ENCODE peak calls at places on chromosome 14, in seven cellular contexts. One of them, this sample, is unnamed. For H3K4me1, the result is how much of the 10 kb centered on the place peaks cover.

GRCh38 chr14:104794099-104794498 is 1.4 kb downstream of the AKT1 start:
- DNase-seq in lung: peak
- DNase-seq in uterus: no peak
- DNase-seq in gastrocnemius medialis: no peak
- DNase-seq in body of pancreas: peak
- DNase-seq in CD8-positive, alpha-beta T cell: no peak
- DNase-seq in PC-3: peak
- DNase-seq in this sample: peak

GRCh38 chr14:89304972-89305703 is 111.9 kb downstream of the FOXN3 start:
- DNase-seq in PC-3: peak
- DNase-seq in CD8-positive, alpha-beta T cell: no peak
- DNase-seq in lung: no peak
- DNase-seq in gastrocnemius medialis: no peak
- DNase-seq in body of pancreas: no peak
- DNase-seq in uterus: peak
- DNase-seq in this sample: no peak

GRCh38 chr14:79436325-79436724 is 775.0 kb downstream of the DIO2 start:
- DNase-seq in PC-3: no peak
- DNase-seq in gastrocnemius medialis: no peak
- DNase-seq in uterus: no peak
- DNase-seq in body of pancreas: no peak
- DNase-seq in CD8-positive, alpha-beta T cell: no peak
- DNase-seq in lung: no peak
- DNase-seq in this sample: no peak

GRCh38 chr14:74301594-74302159 is 1.1 kb downstream of the ABCD4 start:
- DNase-seq in lung: no peak
- DNase-seq in uterus: no peak
- DNase-seq in gastrocnemius medialis: no peak
- DNase-seq in CD8-positive, alpha-beta T cell: no peak
- DNase-seq in body of pancreas: no peak
- DNase-seq in PC-3: no peak
- DNase-seq in this sample: no peak

GRCh38 chr14:68089146-68089715 is 269.7 kb downstream of the RAD51B start:
- DNase-seq in CD8-positive, alpha-beta T cell: no peak
- DNase-seq in gastrocnemius medialis: no peak
- DNase-seq in body of pancreas: no peak
- DNase-seq in PC-3: no peak
- DNase-seq in uterus: peak
- DNase-seq in lung: no peak
- DNase-seq in this sample: no peak

GRCh38 chr14:105087963-105088811 is 23.0 kb upstream of the GPR132 start:
- DNase-seq in gastrocnemius medialis: no peak
- DNase-seq in body of pancreas: peak
- DNase-seq in uterus: peak
- DNase-seq in CD8-positive, alpha-beta T cell: no peak
- DNase-seq in PC-3: peak
- DNase-seq in lung: peak
- DNase-seq in this sample: peak

GRCh38 chr14:87052646-87053225 is 940.2 kb downstream of the GALC start:
- DNase-seq in CD8-positive, alpha-beta T cell: no peak
- DNase-seq in gastrocnemius medialis: no peak
- DNase-seq in body of pancreas: no peak
- DNase-seq in PC-3: no peak
- DNase-seq in lung: no peak
- DNase-seq in uterus: no peak
- DNase-seq in this sample: no peak

GRCh38 chr14:81509838-81510452 is 23.7 kb downstream of the SEL1L start:
- DNase-seq in CD8-positive, alpha-beta T cell: no peak
- DNase-seq in body of pancreas: no peak
- DNase-seq in lung: no peak
- DNase-seq in gastrocnemius medialis: no peak
- DNase-seq in uterus: no peak
- DNase-seq in PC-3: no peak
- DNase-seq in this sample: no peak

GRCh38 chr14:53384536-53384935 is 231.4 kb upstream of the DDHD1 start:
- DNase-seq in lung: no peak
- DNase-seq in gastrocnemius medialis: no peak
- DNase-seq in body of pancreas: no peak
- DNase-seq in CD8-positive, alpha-beta T cell: no peak
- DNase-seq in PC-3: no peak
- DNase-seq in uterus: no peak
- DNase-seq in this sample: no peak

GRCh38 chr14:53380508-53381225 is 227.5 kb upstream of the DDHD1 start:
- DNase-seq in body of pancreas: no peak
- DNase-seq in CD8-positive, alpha-beta T cell: no peak
- DNase-seq in lung: no peak
- DNase-seq in PC-3: peak
- DNase-seq in uterus: no peak
- DNase-seq in gastrocnemius medialis: no peak
- DNase-seq in this sample: no peak

GRCh38 chr14:53386359-53386758 is 233.2 kb upstream of the DDHD1 start:
- DNase-seq in gastrocnemius medialis: no peak
- DNase-seq in uterus: no peak
- DNase-seq in CD8-positive, alpha-beta T cell: no peak
- DNase-seq in PC-3: no peak
- DNase-seq in body of pancreas: no peak
- DNase-seq in lung: no peak
- DNase-seq in this sample: no peak

GRCh38 chr14:53381879-53382278 is 228.8 kb upstream of the DDHD1 start:
- DNase-seq in body of pancreas: no peak
- DNase-seq in PC-3: no peak
- DNase-seq in lung: no peak
- DNase-seq in CD8-positive, alpha-beta T cell: no peak
- DNase-seq in uterus: no peak
- DNase-seq in gastrocnemius medialis: no peak
- DNase-seq in this sample: no peak

GRCh38 chr14:53384073-53384472 is 230.9 kb upstream of the DDHD1 start:
- DNase-seq in body of pancreas: no peak
- DNase-seq in uterus: no peak
- DNase-seq in gastrocnemius medialis: no peak
- DNase-seq in CD8-positive, alpha-beta T cell: no peak
- DNase-seq in PC-3: no peak
- DNase-seq in lung: no peak
- DNase-seq in this sample: no peak
- H3K4me1 ChIP-seq in body of pancreas: under half
- H3K4me1 ChIP-seq in uterus: under half
- H3K4me1 ChIP-seq in gastrocnemius medialis: under half
- H3K4me1 ChIP-seq in CD8-positive, alpha-beta T cell: under half
- H3K4me1 ChIP-seq in PC-3: under half
- H3K4me1 ChIP-seq in lung: under half
- H3K4me1 ChIP-seq in this sample: under half

GRCh38 chr14:100192250-100192671 is 32.8 kb upstream of the DEGS2 start:
- DNase-seq in lung: no peak
- DNase-seq in uterus: peak
- DNase-seq in gastrocnemius medialis: no peak
- DNase-seq in body of pancreas: peak
- DNase-seq in PC-3: no peak
- DNase-seq in CD8-positive, alpha-beta T cell: no peak
- DNase-seq in this sample: peak

GRCh38 chr14:100192672-100193416 is 33.4 kb upstream of the DEGS2 start:
- DNase-seq in body of pancreas: peak
- DNase-seq in uterus: peak
- DNase-seq in PC-3: peak
- DNase-seq in gastrocnemius medialis: peak
- DNase-seq in CD8-positive, alpha-beta T cell: peak
- DNase-seq in lung: peak
- DNase-seq in this sample: peak

GRCh38 chr14:100190126-100190525 is 30.7 kb upstream of the DEGS2 start:
- DNase-seq in uterus: no peak
- DNase-seq in CD8-positive, alpha-beta T cell: no peak
- DNase-seq in lung: no peak
- DNase-seq in body of pancreas: no peak
- DNase-seq in PC-3: peak
- DNase-seq in gastrocnemius medialis: no peak
- DNase-seq in this sample: no peak

GRCh38 chr14:100191584-100192249 is 32.3 kb upstream of the DEGS2 start:
- DNase-seq in body of pancreas: no peak
- DNase-seq in uterus: peak
- DNase-seq in lung: no peak
- DNase-seq in PC-3: no peak
- DNase-seq in CD8-positive, alpha-beta T cell: no peak
- DNase-seq in gastrocnemius medialis: no peak
- DNase-seq in this sample: no peak

DNA sequence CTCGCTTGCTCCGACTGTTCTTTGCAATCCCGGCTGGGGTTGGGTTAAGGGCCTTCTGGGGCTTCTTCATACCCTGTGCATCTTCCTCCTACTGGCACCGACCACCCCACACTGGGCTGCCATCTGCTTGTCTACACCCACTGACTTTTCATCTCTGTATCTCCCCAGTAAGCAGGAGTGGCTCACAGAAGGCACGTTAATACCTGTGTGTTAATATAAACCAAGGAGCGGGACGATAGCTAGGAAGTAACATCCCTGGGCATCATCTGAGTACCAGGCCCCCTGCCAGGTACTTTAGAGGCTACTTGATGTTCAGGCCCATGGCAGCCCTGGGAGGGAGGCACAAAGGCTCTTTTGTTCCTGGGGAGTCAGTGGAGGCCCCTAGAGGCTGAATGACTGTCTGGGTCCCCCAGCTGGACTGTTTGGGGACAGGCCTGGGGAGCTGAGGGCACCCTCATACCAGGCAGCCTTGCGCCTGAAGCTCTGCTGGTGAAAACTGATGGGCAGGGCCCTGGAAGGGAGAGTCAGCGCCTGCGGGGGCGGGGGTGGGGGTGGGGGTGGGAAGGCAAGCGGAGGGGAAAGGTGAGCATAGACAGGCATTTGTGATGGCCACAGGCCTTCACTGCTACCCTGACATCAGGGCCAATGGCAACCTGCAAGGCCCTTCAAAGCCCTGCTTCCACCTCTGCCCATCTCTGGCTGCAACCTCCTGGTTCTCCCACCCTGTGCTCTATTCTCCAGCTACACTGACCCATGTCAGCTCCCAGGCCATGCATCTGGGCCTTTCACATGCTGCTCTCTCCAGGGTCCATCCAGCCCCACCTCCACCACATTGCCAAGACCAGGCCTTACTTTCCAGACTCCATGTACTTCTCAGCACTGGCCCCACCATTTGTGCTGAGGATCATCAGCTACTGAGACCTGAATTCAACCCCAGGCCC is 34.2 kb upstream of the DEGS2 start:
- DNase-seq in PC-3: no peak
- DNase-seq in body of pancreas: peak
- DNase-seq in gastrocnemius medialis: no peak
- DNase-seq in uterus: peak
- DNase-seq in CD8-positive, alpha-beta T cell: no peak
- DNase-seq in lung: no peak
- DNase-seq in this sample: peak
- H3K4me3 ChIP-seq in PC-3: peak
- H3K4me3 ChIP-seq in body of pancreas: no peak
- H3K4me3 ChIP-seq in gastrocnemius medialis: peak
- H3K4me3 ChIP-seq in uterus: peak
- H3K4me3 ChIP-seq in CD8-positive, alpha-beta T cell: peak
- H3K4me3 ChIP-seq in lung: peak
- H3K4me3 ChIP-seq in this sample: no peak

GRCh38 chr14:65025818-65026217 is 39.1 kb downstream of the FNTB start:
- DNase-seq in PC-3: no peak
- DNase-seq in gastrocnemius medialis: no peak
- DNase-seq in body of pancreas: no peak
- DNase-seq in uterus: no peak
- DNase-seq in CD8-positive, alpha-beta T cell: no peak
- DNase-seq in lung: no peak
- DNase-seq in this sample: no peak

GRCh38 chr14:65024957-65025356 is 38.3 kb downstream of the FNTB start:
- DNase-seq in lung: no peak
- DNase-seq in PC-3: no peak
- DNase-seq in CD8-positive, alpha-beta T cell: no peak
- DNase-seq in gastrocnemius medialis: peak
- DNase-seq in body of pancreas: no peak
- DNase-seq in uterus: no peak
- DNase-seq in this sample: no peak

GRCh38 chr14:65015391-65015790 is 28.7 kb downstream of the FNTB start:
- DNase-seq in gastrocnemius medialis: no peak
- DNase-seq in uterus: no peak
- DNase-seq in PC-3: no peak
- DNase-seq in body of pancreas: no peak
- DNase-seq in CD8-positive, alpha-beta T cell: no peak
- DNase-seq in lung: no peak
- DNase-seq in this sample: no peak

GRCh38 chr14:65016461-65016860 is 29.8 kb downstream of the FNTB start:
- DNase-seq in gastrocnemius medialis: no peak
- DNase-seq in uterus: no peak
- DNase-seq in body of pancreas: no peak
- DNase-seq in CD8-positive, alpha-beta T cell: no peak
- DNase-seq in PC-3: no peak
- DNase-seq in lung: no peak
- DNase-seq in this sample: no peak

DNA sequence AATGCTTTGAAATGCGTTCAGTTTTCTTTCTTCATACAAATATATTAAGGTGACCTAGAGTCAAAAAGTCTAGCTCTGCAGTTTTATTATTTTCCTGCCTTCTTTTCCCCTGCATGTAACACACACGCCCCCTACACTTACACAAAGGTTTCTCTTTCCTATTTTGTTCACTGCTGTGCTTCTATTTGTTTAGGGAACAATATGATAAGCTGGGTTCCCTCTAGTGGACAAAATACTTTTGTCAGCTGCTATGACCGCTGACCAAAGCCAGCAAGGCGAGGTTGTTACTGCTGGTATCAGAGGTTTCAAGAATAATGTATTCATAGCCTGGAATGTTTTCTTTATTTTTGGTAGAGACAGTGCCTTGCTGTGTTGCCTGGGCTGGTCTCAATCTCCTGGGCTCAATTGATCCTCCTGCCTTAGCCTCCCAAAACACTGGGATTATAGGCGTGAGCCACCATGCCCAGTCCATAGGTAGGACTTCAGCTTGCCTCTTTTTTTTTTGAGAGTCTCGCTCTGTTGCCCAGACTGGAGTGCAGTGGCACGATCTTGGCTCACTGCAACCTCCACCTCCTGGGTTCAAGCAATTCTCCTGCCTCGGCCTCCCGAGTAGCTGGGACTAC is 33.4 kb downstream of the FNTB start:
- DNase-seq in PC-3: peak
- DNase-seq in uterus: peak
- DNase-seq in gastrocnemius medialis: no peak
- DNase-seq in CD8-positive, alpha-beta T cell: no peak
- DNase-seq in body of pancreas: peak
- DNase-seq in lung: no peak
- DNase-seq in this sample: no peak
- TF ChIP-seq CTCF in PC-3: peak
- TF ChIP-seq CTCF in uterus: peak
- TF ChIP-seq CTCF in gastrocnemius medialis: peak
- TF ChIP-seq CTCF in CD8-positive, alpha-beta T cell: no peak
- TF ChIP-seq CTCF in body of pancreas: peak
- TF ChIP-seq CTCF in lung: peak
- TF ChIP-seq CTCF in this sample: peak

GRCh38 chr14:70931008-70931407 is 23.7 kb downstream of the PCNX1 start:
- DNase-seq in gastrocnemius medialis: no peak
- DNase-seq in lung: no peak
- DNase-seq in body of pancreas: no peak
- DNase-seq in PC-3: no peak
- DNase-seq in CD8-positive, alpha-beta T cell: no peak
- DNase-seq in uterus: no peak
- DNase-seq in this sample: no peak

GRCh38 chr14:70934502-70935134 is 27.4 kb downstream of the PCNX1 start:
- DNase-seq in lung: no peak
- DNase-seq in PC-3: no peak
- DNase-seq in gastrocnemius medialis: no peak
- DNase-seq in CD8-positive, alpha-beta T cell: no peak
- DNase-seq in uterus: no peak
- DNase-seq in body of pancreas: no peak
- DNase-seq in this sample: no peak

GRCh38 chr14:70935135-70935534 is 27.9 kb downstream of the PCNX1 start:
- DNase-seq in uterus: no peak
- DNase-seq in gastrocnemius medialis: no peak
- DNase-seq in CD8-positive, alpha-beta T cell: no peak
- DNase-seq in PC-3: no peak
- DNase-seq in body of pancreas: no peak
- DNase-seq in lung: no peak
- DNase-seq in this sample: no peak

DNA sequence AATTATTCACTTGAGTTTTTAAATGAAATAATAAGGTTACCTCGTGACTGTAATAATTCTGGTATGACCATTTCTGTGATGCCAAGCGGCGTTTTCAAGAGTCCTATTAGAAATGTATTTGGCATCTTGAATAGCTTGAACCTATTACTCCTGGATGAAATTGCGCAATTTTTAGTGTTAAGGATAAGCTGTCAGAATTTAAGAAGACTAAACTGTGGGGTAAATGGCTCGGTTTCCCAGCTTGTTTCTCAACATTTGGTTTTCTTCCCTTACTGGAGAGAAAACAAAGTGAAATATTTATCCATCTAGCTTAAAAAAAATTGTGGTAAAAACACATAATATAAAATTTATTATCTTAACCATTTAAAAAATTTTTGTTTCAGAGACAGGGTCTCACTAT is 26.8 kb downstream of the PCNX1 start:
- DNase-seq in uterus: no peak
- DNase-seq in lung: no peak
- DNase-seq in CD8-positive, alpha-beta T cell: no peak
- DNase-seq in gastrocnemius medialis: no peak
- DNase-seq in PC-3: no peak
- DNase-seq in body of pancreas: no peak
- DNase-seq in this sample: no peak
- H3K4me1 ChIP-seq in uterus: under half
- H3K4me1 ChIP-seq in lung: under half
- H3K4me1 ChIP-seq in CD8-positive, alpha-beta T cell: under half
- H3K4me1 ChIP-seq in gastrocnemius medialis: under half
- H3K4me1 ChIP-seq in PC-3: under half
- H3K4me1 ChIP-seq in body of pancreas: under half
- H3K4me1 ChIP-seq in this sample: under half

This sample was measured in mucosa of descending colon.